ENCODE peak calls at places on chromosome 6, in six cellular contexts. O is right atrium auricular region, K is AG10803, D is osteocyte, E is mucosa of descending colon, Y is lower leg skin. A is an unnamed sample.

GRCh38 chr6:87151786-87152527 is 3.4 kb upstream of the ZNF292 start:
- DNase-seq in O (peak), K (peak), D (no peak), E (peak), Y (peak), A (peak)

GRCh38 chr6:95364016-95364604 is 213.2 kb upstream of the MANEA start:
- DNase-seq in O (no peak), K (peak), D (no peak), E (no peak), Y (no peak), A (no peak)

GRCh38 chr6:35161265-35161664 is 20.1 kb upstream of the TCP11 start:
- DNase-seq in O (no peak), K (no peak), D (no peak), E (no peak), Y (no peak), A (no peak)

GRCh38 chr6:140956567-140957306 is 1176.0 kb upstream of the GJE1 start:
- DNase-seq in O (no peak), K (peak), D (no peak), E (no peak), Y (no peak), A (no peak)

GRCh38 chr6:5279891-5280338 is 18.6 kb downstream of the FARS2 start:
- DNase-seq in O (no peak), K (no peak), D (no peak), E (no peak), Y (no peak), A (no peak)

GRCh38 chr6:54916858-54917257 is 70.3 kb downstream of the FAM83B start:
- DNase-seq in O (no peak), K (peak), D (no peak), E (no peak), Y (no peak), A (no peak)

GRCh38 chr6:17803409-17803808 is 96.7 kb upstream of the NUP153 start:
- DNase-seq in O (no peak), K (no peak), D (no peak), E (no peak), Y (no peak), A (no peak)

GRCh38 chr6:31308050-31308844 is 36.4 kb upstream of the HLA-C start:
- DNase-seq in O (no peak), K (no peak), D (no peak), E (peak), Y (no peak), A (no peak)

GRCh38 chr6:47420394-47421371 is 56.9 kb upstream of the CD2AP start:
- DNase-seq in O (no peak), K (no peak), D (no peak), E (no peak), Y (no peak), A (no peak)

GRCh38 chr6:9138856-9139426 is 703.6 kb upstream of the SLC35B3 start:
- DNase-seq in O (no peak), K (peak), D (no peak), E (no peak), Y (no peak), A (no peak)

DNA sequence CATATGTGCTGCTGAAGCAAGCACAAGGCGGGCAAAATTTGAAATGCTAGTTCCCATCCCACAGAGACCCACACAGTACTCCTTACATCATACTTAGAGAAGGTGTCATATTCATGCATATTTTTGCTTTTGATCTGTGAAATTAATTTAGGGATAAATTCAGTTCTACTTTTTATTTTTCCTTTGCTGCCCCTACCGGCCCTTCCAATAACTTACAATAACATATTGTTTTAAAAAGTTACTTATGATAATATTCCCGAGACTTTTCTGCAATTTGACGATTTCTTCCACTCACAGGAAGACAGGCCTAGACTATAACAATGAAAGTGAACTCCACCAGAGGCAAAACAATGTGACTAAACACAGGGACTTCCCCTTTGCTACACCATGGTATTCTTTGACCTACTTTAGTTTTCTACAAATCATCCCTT is 35.0 kb downstream of the SESN1 start:
- DNase-seq in O (no peak), K (peak), D (no peak), E (no peak), Y (no peak), A (no peak)
- TF ChIP-seq CTCF in O (peak), K (no peak), D (no peak), E (no peak), Y (no peak), A (no peak)

DNA sequence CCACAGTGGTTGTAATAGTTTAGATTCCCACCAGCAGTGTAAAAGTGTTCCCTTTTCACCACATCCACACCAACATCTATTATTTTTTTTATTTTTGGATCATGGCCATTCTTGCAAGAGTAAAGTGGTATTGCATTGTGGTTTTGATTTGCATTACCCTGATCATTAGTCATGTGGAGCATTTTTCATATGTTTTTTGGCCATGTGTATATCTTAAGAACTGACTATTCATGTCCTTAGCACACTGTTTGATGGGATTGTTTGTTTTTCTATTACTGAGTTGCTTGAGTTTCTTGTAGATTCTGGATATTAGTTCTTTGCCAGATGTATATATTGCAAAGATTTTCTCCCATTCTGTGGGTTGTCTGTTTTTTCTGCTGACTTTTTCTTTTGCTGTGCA is 820.1 kb downstream of the TENT5A start:
- DNase-seq in O (no peak), K (peak), D (no peak), E (no peak), Y (no peak), A (no peak)
- TF ChIP-seq CTCF in O (no peak), K (no peak), D (no peak), E (no peak), Y (no peak), A (no peak)

GRCh38 chr6:7143161-7143974 is 35.6 kb downstream of the RREB1 start:
- DNase-seq in O (no peak), K (no peak), D (peak), E (no peak), Y (no peak), A (no peak)
- TF ChIP-seq CTCF in O (peak), K (peak), D (peak), E (no peak), Y (no peak), A (no peak)

DNA sequence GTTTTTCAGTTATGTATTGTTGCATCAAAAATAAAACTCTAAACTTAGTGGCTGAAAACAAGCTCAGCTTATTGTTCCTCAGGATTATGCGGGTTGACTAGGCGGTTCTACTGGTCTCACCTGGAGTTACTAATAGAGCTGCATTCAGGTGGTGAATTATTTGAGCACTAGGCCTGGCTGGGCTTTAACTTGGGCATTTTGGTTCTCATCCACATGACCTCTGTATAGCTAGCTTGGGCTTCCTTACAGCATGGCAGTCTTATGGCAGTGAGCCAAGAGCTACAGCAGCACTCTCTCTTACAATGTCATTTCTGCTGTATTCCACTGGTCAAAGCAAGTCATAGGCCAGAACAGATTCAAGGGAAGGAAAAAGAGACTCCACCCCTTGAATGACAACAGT is 1.6 kb downstream of the PGBD1 start:
- DNase-seq in O (no peak), K (no peak), D (no peak), E (no peak), Y (no peak), A (no peak)
- TF ChIP-seq CTCF in O (no peak), K (no peak), D (no peak), E (no peak), Y (no peak), A (no peak)

DNA sequence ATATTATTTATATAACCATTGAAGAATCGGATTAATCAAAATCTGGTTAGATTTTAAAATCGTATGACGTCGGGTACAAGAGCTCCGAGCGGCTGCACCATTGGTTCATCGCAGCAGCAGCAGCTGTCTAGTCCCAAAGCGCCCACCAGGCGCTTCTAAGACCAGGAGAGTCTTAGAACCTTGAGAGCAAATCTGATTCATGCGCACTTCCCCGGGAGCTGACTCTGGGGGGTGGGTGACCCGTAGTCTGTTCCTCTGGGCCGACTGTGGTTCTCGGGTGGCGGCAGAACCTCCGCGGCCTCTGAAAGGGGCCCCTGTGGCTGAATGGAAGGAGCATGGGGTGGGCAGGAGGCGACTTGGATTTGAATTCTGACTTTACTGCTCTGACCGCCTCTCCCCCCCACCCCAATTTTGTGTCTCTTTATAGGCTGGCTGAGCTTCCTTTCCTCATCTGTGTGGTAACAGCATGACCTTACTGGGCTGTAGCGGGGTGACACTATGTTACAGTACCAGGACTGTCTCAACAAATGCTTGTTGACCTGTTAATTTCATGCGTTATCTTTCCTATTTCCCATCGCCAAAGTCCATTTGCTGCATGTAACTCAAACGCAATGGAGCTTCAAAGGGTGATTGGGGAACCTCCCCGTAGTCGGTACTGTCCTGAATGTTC is 119.7 kb downstream of the RTN4IP1 start:
- DNase-seq in O (no peak), K (no peak), D (no peak), E (no peak), Y (no peak), A (no peak)
- TF ChIP-seq CTCF in O (no peak), K (no peak), D (no peak), E (no peak), Y (no peak), A (no peak)

GRCh38 chr6:124682751-124683150 is 279.5 kb upstream of the RNF217 start:
- DNase-seq in O (no peak), K (no peak), D (no peak), E (no peak), Y (no peak), A (no peak)

GRCh38 chr6:124674042-124674441 is 288.2 kb upstream of the RNF217 start:
- DNase-seq in O (no peak), K (no peak), D (no peak), E (no peak), Y (no peak), A (no peak)

GRCh38 chr6:124676033-124676432 is 286.2 kb upstream of the RNF217 start:
- DNase-seq in O (no peak), K (peak), D (no peak), E (no peak), Y (no peak), A (no peak)

GRCh38 chr6:124679392-124679791 is 282.8 kb upstream of the RNF217 start:
- DNase-seq in O (no peak), K (peak), D (no peak), E (no peak), Y (no peak), A (no peak)

DNA sequence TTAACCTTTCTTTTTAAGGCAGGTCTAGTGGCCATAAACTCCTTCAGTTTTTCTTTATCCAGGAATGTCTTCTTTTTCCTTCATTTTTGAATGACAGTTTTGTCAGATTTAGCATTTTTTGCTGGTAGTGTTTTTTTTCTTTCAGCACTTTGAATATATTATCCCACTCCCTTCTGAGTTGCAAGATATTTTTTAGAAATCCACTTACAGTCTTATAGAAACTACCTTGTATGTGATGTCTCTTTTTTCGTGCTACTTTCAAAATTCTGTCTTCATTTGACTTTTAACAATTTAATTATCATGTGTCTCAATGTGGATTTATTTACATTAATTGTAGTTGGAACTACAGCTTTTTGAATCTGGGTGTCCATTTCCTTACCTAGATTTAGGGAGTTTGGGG is 284.4 kb upstream of the RNF217 start:
- DNase-seq in O (no peak), K (no peak), D (no peak), E (no peak), Y (no peak), A (no peak)
- TF ChIP-seq CTCF in O (no peak), K (no peak), D (no peak), E (no peak), Y (no peak), A (no peak)

GRCh38 chr6:3887150-3887700 is 38.1 kb downstream of the FAM50B start:
- DNase-seq in O (no peak), K (peak), D (no peak), E (no peak), Y (peak), A (no peak)
- TF ChIP-seq CTCF in O (peak), K (peak), D (peak), E (no peak), Y (no peak), A (no peak)

DNA sequence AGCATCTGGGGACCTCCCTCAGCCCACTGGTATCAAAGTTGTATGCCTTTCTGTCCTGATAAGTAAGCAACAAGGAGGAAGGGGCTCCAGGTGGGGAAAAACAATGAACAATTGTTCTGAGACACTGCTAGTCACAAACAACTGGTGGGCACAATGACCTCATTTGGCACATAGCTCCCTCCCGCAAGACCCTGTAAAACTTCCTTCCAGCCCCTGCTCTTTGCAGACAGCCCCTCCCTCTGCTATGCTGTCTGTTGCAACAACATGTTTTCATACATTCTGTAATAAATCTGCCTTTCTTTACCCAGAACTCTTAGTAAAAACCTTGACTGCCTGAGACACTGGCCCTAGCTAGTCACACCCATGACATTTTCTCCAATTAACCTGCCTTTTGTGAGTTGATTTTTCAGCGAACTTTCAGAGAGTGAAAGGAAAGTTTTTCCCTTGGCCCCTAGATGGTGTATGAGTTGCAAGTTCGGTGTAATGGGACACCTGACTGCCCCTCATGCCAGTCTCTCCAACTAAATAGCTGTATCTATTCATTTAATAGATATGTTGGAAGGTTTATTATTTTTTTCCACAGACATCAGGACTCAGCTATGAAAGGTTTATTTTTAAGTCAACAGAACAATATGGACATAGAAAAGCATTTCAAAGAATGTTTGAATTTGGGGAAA is 142.3 kb upstream of the SLC22A16 start:
- DNase-seq in O (no peak), K (no peak), D (no peak), E (no peak), Y (no peak), A (no peak)
- TF ChIP-seq CTCF in O (peak), K (peak), D (peak), E (no peak), Y (no peak), A (no peak)